ENCODE peak calls at places on chromosomes 5 and 9, in five cellular contexts. N is vagina, G is mammary epithelial cell, F is HAP-1, W is lower lobe of right lung. D is an unnamed sample.
A peak's percentile ranks its signal among the peaks of the same experiment; 100 is the strongest.

GRCh38 chr5:120605325-120606079 is 141.4 kb downstream of the PRR16 start:
- DNase-seq in N (no peak), G (no peak), F (no peak), W (no peak), D (peak; percentile 27)

GRCh38 chr5:138354387-138354786 is 1.9 kb downstream of the KDM3B start:
- DNase-seq in N (no peak), G (no peak), F (no peak), W (no peak), D (no peak)

GRCh38 chr5:1824109-1824821 is 23.1 kb downstream of the NDUFS6 start:
- DNase-seq in N (no peak), G (no peak), F (no peak), W (no peak), D (peak; percentile 68)

GRCh38 chr9:79695531-79696218 is 123.9 kb downstream of the TLE4 start:
- DNase-seq in N (no peak), G (no peak), F (no peak), W (no peak), D (no peak)

GRCh38 chr5:633521-633955 is 21.4 kb downstream of the CEP72 start:
- DNase-seq in N (no peak), G (no peak), F (no peak), W (peak; percentile 42), D (no peak)

GRCh38 chr5:64827703-64828102 is 59.0 kb downstream of the CWC27 start:
- DNase-seq in N (no peak), G (no peak), F (no peak), W (no peak), D (no peak)

GRCh38 chr5:53537711-53538110 is 22.7 kb upstream of the NDUFS4 start:
- DNase-seq in N (no peak), G (peak; percentile 18), F (no peak), W (no peak), D (no peak)

GRCh38 chr5:3058930-3059329 is 307.5 kb upstream of the IRX2 start:
- DNase-seq in N (no peak), G (no peak), F (no peak), W (no peak), D (no peak)

GRCh38 chr5:44665101-44665701 is 143.5 kb upstream of the MRPS30 start:
- DNase-seq in N (no peak), G (peak; percentile 96), F (no peak), W (no peak), D (no peak)

DNA sequence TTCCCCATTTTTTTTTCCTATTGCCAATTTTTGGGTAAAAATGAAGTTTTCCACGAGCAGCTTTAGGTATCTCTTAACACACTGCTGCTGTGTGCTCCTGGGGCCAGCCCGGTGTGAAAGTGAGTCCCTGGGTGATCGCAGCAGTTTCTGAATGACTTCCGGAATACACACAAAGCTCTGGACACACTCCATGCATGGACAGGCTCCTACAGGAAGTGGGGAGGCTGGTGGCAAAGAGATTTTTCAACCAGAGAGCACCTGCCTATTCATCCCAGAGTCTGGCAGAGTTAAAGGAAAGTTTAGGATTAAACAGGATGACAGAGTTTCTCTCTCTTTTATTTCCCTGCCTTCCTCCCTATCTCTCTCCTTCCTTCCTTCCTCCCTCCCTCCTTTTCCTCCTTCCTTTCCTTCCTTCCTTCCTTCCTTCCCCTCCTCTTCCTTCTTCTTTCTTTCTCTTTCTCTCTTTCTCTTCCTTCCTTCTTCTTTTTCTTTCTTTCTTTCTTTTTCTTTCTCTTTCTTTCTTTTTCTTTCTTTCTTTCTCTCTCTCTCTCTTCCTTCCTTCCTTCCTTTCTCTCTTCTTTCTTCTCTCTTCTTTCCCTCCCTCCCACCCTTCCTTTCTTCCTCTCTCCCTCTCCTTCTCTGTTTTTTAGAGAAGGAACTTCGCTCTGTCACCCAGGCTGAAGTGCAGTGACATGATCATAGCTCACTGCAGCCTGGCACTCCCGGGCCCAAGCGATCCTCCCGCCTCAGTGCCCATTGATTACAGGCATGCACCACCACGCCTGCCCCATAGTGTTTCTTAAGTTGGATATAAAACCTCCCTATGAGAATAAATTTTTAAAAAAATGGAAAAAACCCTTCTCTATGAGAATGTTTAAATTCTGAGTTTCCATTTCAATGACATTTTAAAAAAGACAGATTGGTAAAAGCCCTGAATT is 38.7 kb upstream of the UBTD2 start:
- DNase-seq in N (no peak), G (peak; percentile 42), F (no peak), W (no peak), D (no peak)
- H3K4me3 ChIP-seq in N (no peak overlapping the region), G (no peak overlapping the region), F (no peak overlapping the region), W (no peak overlapping the region), D (no peak overlapping the region)

DNA sequence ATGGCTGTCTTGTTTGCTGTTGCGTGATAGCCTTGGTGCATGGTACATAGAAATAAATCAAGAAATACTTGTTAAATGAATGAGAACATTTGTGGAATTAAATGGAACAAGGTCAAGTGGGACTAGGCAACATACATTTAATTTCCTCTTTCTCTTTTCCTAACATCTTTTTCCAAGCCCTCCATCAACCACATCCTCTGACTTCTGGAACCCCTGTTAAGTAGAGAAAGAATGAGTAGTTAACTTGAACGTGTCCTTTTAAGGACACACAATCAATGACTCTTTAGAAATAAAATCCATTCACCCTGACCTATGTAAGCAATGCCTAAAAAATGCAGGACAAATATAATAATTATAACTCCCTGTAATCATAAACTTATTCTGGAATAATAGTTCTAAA is 17.2 kb upstream of the THG1L start:
- DNase-seq in N (no peak), G (no peak), F (no peak), W (no peak), D (no peak)
- H3K4me1 ChIP-seq in N (no peaks in the 10 kb centered on the region), G (no peaks in the 10 kb centered on the region), F (no peaks in the 10 kb centered on the region), W (peaks cover 8% of the 10 kb centered on the region), D (no peaks in the 10 kb centered on the region)

GRCh38 chr5:135365281-135365680 is 33.8 kb downstream of the MACROH2A1 start:
- DNase-seq in N (no peak), G (no peak), F (no peak), W (no peak), D (no peak)
- H3K27me3 ChIP-seq in N (no peaks in the 10 kb centered on the region), G (no peaks in the 10 kb centered on the region), F (no peaks in the 10 kb centered on the region), W (no peaks in the 10 kb centered on the region), D (no peaks in the 10 kb centered on the region)

GRCh38 chr5:109411175-109411514 is 1.4 kb upstream of the PJA2 start:
- DNase-seq in N (no peak), G (no peak), F (no peak), W (no peak), D (no peak)
- H3K4me3 ChIP-seq in N (peak overlapping the region; percentile 97), G (peak overlapping the region; percentile 60), F (peak overlapping the region; percentile 76), W (peak overlapping the region; percentile 72), D (peak overlapping the region; percentile 46)

DNA sequence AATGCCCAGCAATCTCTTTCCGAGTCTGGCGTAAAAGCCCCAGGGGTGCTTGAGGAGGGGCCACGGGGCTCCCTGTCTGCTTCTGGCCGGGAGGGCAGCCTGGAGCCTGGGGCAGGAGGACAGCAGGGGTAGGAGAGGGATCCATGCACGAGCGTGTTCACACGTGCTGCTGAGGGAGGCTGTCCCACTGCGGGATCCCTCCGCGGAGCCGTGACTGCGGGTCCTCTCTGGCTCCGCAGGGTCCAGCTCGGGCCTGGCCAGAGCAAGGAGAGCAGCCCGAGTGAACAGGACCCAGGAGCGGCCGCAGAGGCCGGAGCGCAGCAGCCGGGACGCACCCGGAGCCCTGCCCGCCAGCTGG is 78.4 kb downstream of the ZNF354C start:
- DNase-seq in N (no peak), G (no peak), F (no peak), W (peak; percentile 28), D (no peak)
- H3K4me1 ChIP-seq in N (no peaks in the 10 kb centered on the region), G (no peaks in the 10 kb centered on the region), F (no peaks in the 10 kb centered on the region), W (no peaks in the 10 kb centered on the region), D (no peaks in the 10 kb centered on the region)

GRCh38 chr9:35603986-35604577 is 980 bp upstream of the TESK1 start:
- DNase-seq in N (peak; percentile 100), G (peak; percentile 99), F (peak; percentile 97), W (peak; percentile 100), D (peak; percentile 100)

GRCh38 chr9:35604578-35605335 is at the start of gene TESK1:
- DNase-seq in N (peak; percentile 93), G (peak; percentile 79), F (peak; percentile 61), W (peak; percentile 86), D (peak; percentile 91)

GRCh38 chr9:35605336-35606137 is 475 bp downstream of the TESK1 start:
- DNase-seq in N (no peak), G (peak; percentile 33), F (no peak), W (no peak), D (peak; percentile 79)

GRCh38 chr9:35606726-35607125 is 1.7 kb downstream of the TESK1 start:
- DNase-seq in N (no peak), G (no peak), F (no peak), W (no peak), D (no peak)

DNA sequence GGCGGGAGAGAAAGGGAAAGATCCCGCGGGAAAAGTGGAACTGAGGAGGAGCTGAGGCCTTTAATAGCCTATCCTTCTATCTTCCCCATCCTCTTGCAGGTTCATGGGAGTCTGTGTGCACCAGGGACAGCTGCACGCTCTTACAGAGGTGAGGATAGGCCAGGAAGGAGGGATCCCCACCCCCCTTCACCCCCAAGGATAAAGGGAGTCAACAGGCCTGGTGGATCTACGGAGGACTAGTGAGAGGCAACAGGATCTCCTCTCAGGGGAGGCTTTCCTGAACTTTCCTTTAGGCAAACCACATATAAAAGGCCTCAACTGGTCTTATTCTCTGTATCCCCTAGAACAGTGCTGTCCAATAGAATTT is 1.1 kb downstream of the TESK1 start:
- DNase-seq in N (no peak), G (no peak), F (no peak), W (no peak), D (no peak)
- H3K27me3 ChIP-seq in N (no peaks in the 10 kb centered on the region), G (no peaks in the 10 kb centered on the region), F (no peaks in the 10 kb centered on the region), W (no peaks in the 10 kb centered on the region), D (no peaks in the 10 kb centered on the region)

GRCh38 chr5:95762681-95763041 is 31.5 kb downstream of the RHOBTB3 start:
- DNase-seq in N (no peak), G (no peak), F (no peak), W (no peak), D (no peak)
- H3K4me3 ChIP-seq in N (no peak overlapping the region), G (no peak overlapping the region), F (no peak overlapping the region), W (no peak overlapping the region), D (no peak overlapping the region)

GRCh38 chr5:76325876-76326491 is 77.1 kb upstream of the IQGAP2 start:
- DNase-seq in N (no peak), G (no peak), F (no peak), W (no peak), D (no peak)

GRCh38 chr5:76329346-76329745 is 73.7 kb upstream of the IQGAP2 start:
- DNase-seq in N (no peak), G (no peak), F (no peak), W (no peak), D (no peak)

GRCh38 chr5:76319673-76320072 is 83.4 kb upstream of the IQGAP2 start:
- DNase-seq in N (no peak), G (no peak), F (no peak), W (no peak), D (no peak)

GRCh38 chr5:76326559-76327351 is 76.3 kb upstream of the IQGAP2 start:
- DNase-seq in N (no peak), G (no peak), F (peak; percentile 80), W (no peak), D (no peak)

DNA sequence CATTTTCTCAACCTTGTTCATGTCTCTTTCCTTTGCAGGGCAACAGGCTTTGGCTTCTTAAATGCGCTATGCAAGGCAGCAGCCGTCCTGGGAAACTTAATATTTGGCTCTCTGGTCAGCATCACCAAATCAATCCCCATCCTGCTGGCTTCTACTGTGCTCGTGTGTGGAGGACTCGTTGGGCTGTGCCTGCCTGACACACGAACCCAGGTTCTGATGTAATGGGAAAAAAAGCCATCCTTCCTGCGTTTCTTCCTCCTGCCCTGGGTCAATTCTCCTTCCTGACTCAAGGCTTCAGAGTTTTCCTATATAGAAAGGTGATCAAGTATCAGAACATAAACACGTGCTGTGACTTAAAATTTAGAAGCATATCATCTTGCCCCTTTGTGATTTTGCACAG is 77.8 kb upstream of the IQGAP2 start:
- DNase-seq in N (no peak), G (no peak), F (no peak), W (no peak), D (no peak)
- H3K4me1 ChIP-seq in N (no peaks in the 10 kb centered on the region), G (no peaks in the 10 kb centered on the region), F (peaks cover 15% of the 10 kb centered on the region), W (peaks cover 19% of the 10 kb centered on the region), D (no peaks in the 10 kb centered on the region)

GRCh38 chr9:137165250-137165836 is 4.5 kb downstream of the LRRC26 start:
- DNase-seq in N (no peak), G (no peak), F (no peak), W (no peak), D (no peak)
- H3K27me3 ChIP-seq in N (peaks cover 49% of the 10 kb centered on the region), G (peaks cover 54% of the 10 kb centered on the region), F (peaks cover 51% of the 10 kb centered on the region), W (peaks cover 99% of the 10 kb centered on the region), D (no peaks in the 10 kb centered on the region)